ENCODE peak calls at places on chromosome 1, in seven cellular contexts. One of them, this sample, is unnamed.

GRCh38 chr1:156862602-156863599 is 2.2 kb downstream of the NTRK1 start:
- DNase-seq in CD8-positive, alpha-beta T cell: no peak
- DNase-seq in body of pancreas: no peak
- DNase-seq in spleen: no peak
- DNase-seq in esophagus squamous epithelium: no peak
- DNase-seq in Panc1: no peak
- DNase-seq in GM23338: no peak
- DNase-seq in this sample: no peak

GRCh38 chr1:231338270-231339128 is at the start of gene SPRTN:
- DNase-seq in CD8-positive, alpha-beta T cell: no peak
- DNase-seq in body of pancreas: no peak
- DNase-seq in spleen: no peak
- DNase-seq in esophagus squamous epithelium: no peak
- DNase-seq in Panc1: no peak
- DNase-seq in GM23338: peak; percentile 94
- DNase-seq in this sample: peak; percentile 95

GRCh38 chr1:94299627-94300552 is 62.5 kb upstream of the ARHGAP29 start:
- DNase-seq in CD8-positive, alpha-beta T cell: no peak
- DNase-seq in body of pancreas: no peak
- DNase-seq in spleen: no peak
- DNase-seq in esophagus squamous epithelium: no peak
- DNase-seq in Panc1: no peak
- DNase-seq in GM23338: peak; percentile 50
- DNase-seq in this sample: no peak

GRCh38 chr1:24935196-24935526 is 5.1 kb upstream of the RUNX3 start:
- DNase-seq in CD8-positive, alpha-beta T cell: no peak
- DNase-seq in body of pancreas: no peak
- DNase-seq in spleen: no peak
- DNase-seq in esophagus squamous epithelium: no peak
- DNase-seq in Panc1: no peak
- DNase-seq in GM23338: no peak
- DNase-seq in this sample: no peak

GRCh38 chr1:42013881-42014470 is 95.3 kb upstream of the HIVEP3 start:
- DNase-seq in CD8-positive, alpha-beta T cell: no peak
- DNase-seq in body of pancreas: no peak
- DNase-seq in spleen: no peak
- DNase-seq in esophagus squamous epithelium: no peak
- DNase-seq in Panc1: no peak
- DNase-seq in GM23338: no peak
- DNase-seq in this sample: no peak

GRCh38 chr1:60345621-60346020 is 272.1 kb upstream of the C1orf87 start:
- DNase-seq in CD8-positive, alpha-beta T cell: no peak
- DNase-seq in body of pancreas: no peak
- DNase-seq in spleen: no peak
- DNase-seq in esophagus squamous epithelium: no peak
- DNase-seq in Panc1: no peak
- DNase-seq in GM23338: no peak
- DNase-seq in this sample: no peak

GRCh38 chr1:225427249-225428065 is at the start of gene LBR:
- DNase-seq in CD8-positive, alpha-beta T cell: no peak
- DNase-seq in body of pancreas: peak; percentile 47
- DNase-seq in spleen: peak; percentile 93
- DNase-seq in esophagus squamous epithelium: no peak
- DNase-seq in Panc1: no peak
- DNase-seq in GM23338: peak; percentile 77
- DNase-seq in this sample: no peak

GRCh38 chr1:162136760-162137537 is 67.5 kb downstream of the NOS1AP start:
- DNase-seq in CD8-positive, alpha-beta T cell: no peak
- DNase-seq in body of pancreas: no peak
- DNase-seq in spleen: no peak
- DNase-seq in esophagus squamous epithelium: no peak
- DNase-seq in Panc1: peak; percentile 68
- DNase-seq in GM23338: peak; percentile 19
- DNase-seq in this sample: no peak

GRCh38 chr1:203932559-203932958 is 71.2 kb downstream of the SNRPE start:
- DNase-seq in CD8-positive, alpha-beta T cell: no peak
- DNase-seq in body of pancreas: no peak
- DNase-seq in spleen: no peak
- DNase-seq in esophagus squamous epithelium: no peak
- DNase-seq in Panc1: no peak
- DNase-seq in GM23338: no peak
- DNase-seq in this sample: no peak

GRCh38 chr1:155049651-155050559 is 1.2 kb upstream of the ADAM15 start:
- DNase-seq in CD8-positive, alpha-beta T cell: no peak
- DNase-seq in body of pancreas: no peak
- DNase-seq in spleen: no peak
- DNase-seq in esophagus squamous epithelium: no peak
- DNase-seq in Panc1: no peak
- DNase-seq in GM23338: no peak
- DNase-seq in this sample: no peak

GRCh38 chr1:206012086-206012859 is 9.1 kb upstream of the RAB7B start:
- DNase-seq in CD8-positive, alpha-beta T cell: peak; percentile 39
- DNase-seq in body of pancreas: no peak
- DNase-seq in spleen: peak; percentile 92
- DNase-seq in esophagus squamous epithelium: peak; percentile 28
- DNase-seq in Panc1: no peak
- DNase-seq in GM23338: peak; percentile 56
- DNase-seq in this sample: peak; percentile 65

GRCh38 chr1:31712625-31713024 is 8.8 kb upstream of the COL16A1 start:
- DNase-seq in CD8-positive, alpha-beta T cell: no peak
- DNase-seq in body of pancreas: no peak
- DNase-seq in spleen: no peak
- DNase-seq in esophagus squamous epithelium: no peak
- DNase-seq in Panc1: no peak
- DNase-seq in GM23338: no peak
- DNase-seq in this sample: peak; percentile 83

GRCh38 chr1:56340977-56341376 is 238.4 kb downstream of the PLPP3 start:
- DNase-seq in CD8-positive, alpha-beta T cell: no peak
- DNase-seq in body of pancreas: no peak
- DNase-seq in spleen: no peak
- DNase-seq in esophagus squamous epithelium: no peak
- DNase-seq in Panc1: no peak
- DNase-seq in GM23338: no peak
- DNase-seq in this sample: no peak
- H3K27ac ChIP-seq in CD8-positive, alpha-beta T cell: no peak overlapping the region
- H3K27ac ChIP-seq in body of pancreas: no peak overlapping the region
- H3K27ac ChIP-seq in spleen: no peak overlapping the region
- H3K27ac ChIP-seq in esophagus squamous epithelium: no peak overlapping the region
- H3K27ac ChIP-seq in Panc1: no peak overlapping the region
- H3K27ac ChIP-seq in GM23338: no peak overlapping the region
- H3K27ac ChIP-seq in this sample: no peak overlapping the region

GRCh38 chr1:10380594-10381275 is 18.1 kb upstream of the PGD start:
- DNase-seq in CD8-positive, alpha-beta T cell: no peak
- DNase-seq in body of pancreas: no peak
- DNase-seq in spleen: no peak
- DNase-seq in esophagus squamous epithelium: no peak
- DNase-seq in Panc1: no peak
- DNase-seq in GM23338: no peak
- DNase-seq in this sample: no peak

GRCh38 chr1:10383630-10384029 is 15.2 kb upstream of the PGD start:
- DNase-seq in CD8-positive, alpha-beta T cell: no peak
- DNase-seq in body of pancreas: no peak
- DNase-seq in spleen: no peak
- DNase-seq in esophagus squamous epithelium: no peak
- DNase-seq in Panc1: no peak
- DNase-seq in GM23338: no peak
- DNase-seq in this sample: no peak

GRCh38 chr1:10386761-10387482 is 11.9 kb upstream of the PGD start:
- DNase-seq in CD8-positive, alpha-beta T cell: no peak
- DNase-seq in body of pancreas: no peak
- DNase-seq in spleen: no peak
- DNase-seq in esophagus squamous epithelium: no peak
- DNase-seq in Panc1: no peak
- DNase-seq in GM23338: no peak
- DNase-seq in this sample: no peak

GRCh38 chr1:10387611-10388386 is 11.1 kb upstream of the PGD start:
- DNase-seq in CD8-positive, alpha-beta T cell: no peak
- DNase-seq in body of pancreas: no peak
- DNase-seq in spleen: no peak
- DNase-seq in esophagus squamous epithelium: no peak
- DNase-seq in Panc1: no peak
- DNase-seq in GM23338: peak; percentile 50
- DNase-seq in this sample: no peak

DNA sequence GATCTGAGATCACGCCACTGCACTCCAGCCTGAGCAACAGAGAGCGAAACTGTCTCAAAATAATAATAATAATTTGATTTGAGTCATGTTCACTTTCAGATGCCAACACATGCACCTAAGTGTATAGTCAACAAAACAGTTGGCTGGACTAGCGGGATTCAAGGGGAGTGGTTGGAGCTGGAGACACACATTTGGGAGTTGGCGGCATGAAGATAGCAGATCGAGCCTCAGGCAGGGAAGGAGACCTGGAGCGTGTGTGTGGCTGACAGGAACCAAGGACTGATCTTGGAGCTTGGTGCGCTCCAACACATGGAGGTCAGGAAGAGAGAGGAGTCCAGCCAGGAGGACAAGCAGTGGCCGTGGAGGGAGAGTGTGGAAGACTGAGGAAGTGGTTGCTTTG is 14.6 kb upstream of the PGD start:
- DNase-seq in CD8-positive, alpha-beta T cell: no peak
- DNase-seq in body of pancreas: no peak
- DNase-seq in spleen: no peak
- DNase-seq in esophagus squamous epithelium: no peak
- DNase-seq in Panc1: no peak
- DNase-seq in GM23338: no peak
- DNase-seq in this sample: no peak
- TF ChIP-seq CTCF in CD8-positive, alpha-beta T cell: no peak
- TF ChIP-seq CTCF in body of pancreas: no peak
- TF ChIP-seq CTCF in spleen: no peak
- TF ChIP-seq CTCF in esophagus squamous epithelium: no peak
- TF ChIP-seq CTCF in Panc1: no peak
- TF ChIP-seq CTCF in GM23338: no peak
- TF ChIP-seq CTCF in this sample: no peak

DNA sequence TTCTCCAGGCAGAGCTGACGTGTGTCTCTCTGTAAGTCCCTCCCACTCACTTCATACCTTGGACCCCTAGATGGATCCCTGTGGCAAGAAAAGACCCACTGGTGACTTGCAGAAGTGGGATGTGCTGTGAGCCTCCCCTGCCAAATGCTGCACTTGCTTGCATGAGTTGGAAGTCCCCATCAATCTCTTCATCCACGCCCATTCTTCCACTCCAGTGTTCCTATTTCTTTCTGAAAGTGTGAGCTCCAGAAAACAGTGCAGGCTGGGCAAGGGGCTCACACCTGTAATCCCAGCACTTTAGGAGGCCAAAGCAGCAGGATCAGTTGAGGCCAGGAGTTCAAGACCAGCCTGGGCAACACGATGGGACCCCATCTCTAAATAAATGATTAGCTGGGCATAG is 254.1 kb upstream of the IRF2BP2 start:
- DNase-seq in CD8-positive, alpha-beta T cell: no peak
- DNase-seq in body of pancreas: no peak
- DNase-seq in spleen: no peak
- DNase-seq in esophagus squamous epithelium: no peak
- DNase-seq in Panc1: no peak
- DNase-seq in GM23338: no peak
- DNase-seq in this sample: no peak
- H3K27ac ChIP-seq in CD8-positive, alpha-beta T cell: no peak overlapping the region
- H3K27ac ChIP-seq in body of pancreas: no peak overlapping the region
- H3K27ac ChIP-seq in spleen: no peak overlapping the region
- H3K27ac ChIP-seq in esophagus squamous epithelium: peak overlapping the region; percentile 84
- H3K27ac ChIP-seq in Panc1: peak overlapping the region; percentile 84
- H3K27ac ChIP-seq in GM23338: no peak overlapping the region
- H3K27ac ChIP-seq in this sample: peak overlapping the region; percentile 37

DNA sequence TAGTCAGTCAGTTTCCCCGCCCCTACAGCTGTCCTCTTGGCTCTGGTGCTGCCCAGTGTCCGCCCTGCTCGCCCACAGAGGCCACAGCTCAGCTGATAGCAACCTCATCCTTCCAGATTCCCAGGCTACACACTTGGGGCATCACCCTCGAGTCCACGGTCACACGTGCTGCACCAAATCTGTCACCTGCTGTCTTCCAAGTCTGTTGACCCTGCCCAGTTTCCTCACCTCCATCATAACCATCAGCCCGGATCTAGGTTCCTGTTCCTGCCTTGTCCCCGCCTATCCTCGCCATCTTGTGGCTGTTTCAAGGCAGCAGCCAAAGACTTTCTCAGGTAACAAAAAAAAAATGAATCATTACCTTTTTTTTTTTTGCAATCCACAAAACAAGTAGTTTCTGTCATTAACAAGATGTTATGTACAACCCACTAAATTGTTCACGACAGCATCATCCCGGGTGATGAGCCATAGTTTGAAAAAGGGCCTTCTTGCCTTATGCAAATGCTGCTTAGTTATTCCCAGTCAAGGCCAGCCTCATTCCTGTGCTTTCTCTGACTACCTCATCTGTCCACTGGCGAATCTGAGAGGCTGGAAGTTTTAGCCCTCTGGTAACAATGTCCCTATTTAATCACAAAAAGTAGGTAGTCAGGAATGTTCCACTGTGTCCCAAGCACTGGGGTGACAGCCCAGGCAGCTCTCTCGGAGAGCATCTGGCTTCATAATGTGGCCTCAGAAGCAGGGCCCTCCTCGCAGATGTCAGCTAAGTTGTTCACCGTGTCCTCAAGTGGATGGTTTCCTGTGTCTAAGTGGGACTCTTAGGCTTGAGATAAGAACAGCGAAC is 4.9 kb upstream of the MIIP start:
- DNase-seq in CD8-positive, alpha-beta T cell: no peak
- DNase-seq in body of pancreas: no peak
- DNase-seq in spleen: no peak
- DNase-seq in esophagus squamous epithelium: no peak
- DNase-seq in Panc1: no peak
- DNase-seq in GM23338: peak; percentile 65
- DNase-seq in this sample: no peak
- TF ChIP-seq CTCF in CD8-positive, alpha-beta T cell: no peak
- TF ChIP-seq CTCF in body of pancreas: no peak
- TF ChIP-seq CTCF in spleen: no peak
- TF ChIP-seq CTCF in esophagus squamous epithelium: no peak
- TF ChIP-seq CTCF in Panc1: no peak
- TF ChIP-seq CTCF in GM23338: peak; percentile 55
- TF ChIP-seq CTCF in this sample: no peak

GRCh38 chr1:20479840-20480239 is 6.2 kb downstream of the CAMK2N1 start:
- DNase-seq in CD8-positive, alpha-beta T cell: no peak
- DNase-seq in body of pancreas: no peak
- DNase-seq in spleen: no peak
- DNase-seq in esophagus squamous epithelium: no peak
- DNase-seq in Panc1: no peak
- DNase-seq in GM23338: no peak
- DNase-seq in this sample: no peak

GRCh38 chr1:20475002-20475401 is 11.0 kb downstream of the CAMK2N1 start:
- DNase-seq in CD8-positive, alpha-beta T cell: no peak
- DNase-seq in body of pancreas: no peak
- DNase-seq in spleen: no peak
- DNase-seq in esophagus squamous epithelium: no peak
- DNase-seq in Panc1: no peak
- DNase-seq in GM23338: no peak
- DNase-seq in this sample: no peak

GRCh38 chr1:20476260-20477038 is 9.6 kb downstream of the CAMK2N1 start:
- DNase-seq in CD8-positive, alpha-beta T cell: no peak
- DNase-seq in body of pancreas: peak; percentile 35
- DNase-seq in spleen: no peak
- DNase-seq in esophagus squamous epithelium: no peak
- DNase-seq in Panc1: no peak
- DNase-seq in GM23338: peak; percentile 88
- DNase-seq in this sample: no peak

GRCh38 chr1:20478072-20478660 is 7.8 kb downstream of the CAMK2N1 start:
- DNase-seq in CD8-positive, alpha-beta T cell: no peak
- DNase-seq in body of pancreas: no peak
- DNase-seq in spleen: no peak
- DNase-seq in esophagus squamous epithelium: no peak
- DNase-seq in Panc1: no peak
- DNase-seq in GM23338: no peak
- DNase-seq in this sample: no peak

GRCh38 chr1:20477355-20478071 is 8.5 kb downstream of the CAMK2N1 start:
- DNase-seq in CD8-positive, alpha-beta T cell: no peak
- DNase-seq in body of pancreas: no peak
- DNase-seq in spleen: no peak
- DNase-seq in esophagus squamous epithelium: no peak
- DNase-seq in Panc1: no peak
- DNase-seq in GM23338: no peak
- DNase-seq in this sample: no peak
- H3K27ac ChIP-seq in CD8-positive, alpha-beta T cell: no peak overlapping the region
- H3K27ac ChIP-seq in body of pancreas: no peak overlapping the region
- H3K27ac ChIP-seq in spleen: no peak overlapping the region
- H3K27ac ChIP-seq in esophagus squamous epithelium: no peak overlapping the region
- H3K27ac ChIP-seq in Panc1: no peak overlapping the region
- H3K27ac ChIP-seq in GM23338: no peak overlapping the region
- H3K27ac ChIP-seq in this sample: no peak overlapping the region

This sample was measured in coronary artery.